ENCODE peak calls at places on chromosomes 16 and 17, in eight cellular contexts. Q is aorta; M is mucosa of descending colon; T is stomach; I is CD8-positive, alpha-beta memory T cell; S is CD4-positive, CD25-positive, alpha-beta regulatory T cell; O is A549; H is mesenchymal stem cell. C is an unnamed sample. For H3K4me1, the result is how much of the 10 kb centered on the place peaks cover.

GRCh38 chr17:74430706-74431567 is 951 bp upstream of the GPRC5C start:
- DNase-seq in Q (peak), M (peak), T (peak), I (no peak), S (no peak), O (peak), H (peak), C (peak)

GRCh38 chr16:80346160-80346632 is 194.6 kb upstream of the DYNLRB2 start:
- DNase-seq in Q (no peak), M (no peak), T (no peak), I (no peak), S (no peak), O (no peak), H (no peak), C (no peak)

GRCh38 chr17:73760186-73760758 is 116.0 kb upstream of the SDK2 start:
- DNase-seq in Q (no peak), M (no peak), T (no peak), I (no peak), S (no peak), O (no peak), H (no peak), C (no peak)

GRCh38 chr17:80800775-80801391 is 190.8 kb upstream of the CHMP6 start:
- DNase-seq in Q (peak), M (no peak), T (no peak), I (no peak), S (no peak), O (no peak), H (no peak), C (no peak)

GRCh38 chr16:75341934-75342811 is 90.7 kb upstream of the BCAR1 start:
- DNase-seq in Q (no peak), M (no peak), T (no peak), I (no peak), S (no peak), O (no peak), H (peak), C (no peak)

GRCh38 chr16:54587176-54587515 is 300.6 kb upstream of the IRX3 start:
- DNase-seq in Q (no peak), M (no peak), T (no peak), I (no peak), S (no peak), O (no peak), H (no peak), C (no peak)

GRCh38 chr16:54651440-54651839 is 279.2 kb upstream of the IRX5 start:
- DNase-seq in Q (no peak), M (no peak), T (no peak), I (no peak), S (no peak), O (no peak), H (no peak), C (no peak)

GRCh38 chr16:85746431-85747227 is 4.3 kb downstream of the C16orf74 start:
- DNase-seq in Q (no peak), M (no peak), T (no peak), I (no peak), S (no peak), O (peak), H (no peak), C (no peak)

GRCh38 chr17:66645259-66645658 is 189.7 kb upstream of the CACNG5 start:
- DNase-seq in Q (no peak), M (no peak), T (no peak), I (no peak), S (no peak), O (no peak), H (no peak), C (no peak)

GRCh38 chr16:67667817-67668494 is 1.3 kb downstream of the C16orf86 start:
- DNase-seq in Q (peak), M (peak), T (peak), I (peak), S (peak), O (peak), H (peak), C (peak)

GRCh38 chr16:71629617-71630016 is 3.6 kb downstream of the MARVELD3 start:
- DNase-seq in Q (no peak), M (no peak), T (no peak), I (no peak), S (no peak), O (no peak), H (no peak), C (no peak)

GRCh38 chr16:23232806-23233205 is 50.3 kb downstream of the SCNN1G start:
- DNase-seq in Q (no peak), M (no peak), T (no peak), I (no peak), S (no peak), O (no peak), H (no peak), C (no peak)

GRCh38 chr17:20908373-20909273 is 134.2 kb downstream of the USP22 start:
- DNase-seq in Q (peak), M (peak), T (peak), I (peak), S (peak), O (peak), H (peak), C (peak)

GRCh38 chr17:81879121-81879520 is 8.0 kb upstream of the ARHGDIA start:
- DNase-seq in Q (no peak), M (no peak), T (no peak), I (no peak), S (no peak), O (no peak), H (no peak), C (no peak)

GRCh38 chr16:9258423-9259051 is 167.1 kb downstream of the HAPSTR1 start:
- DNase-seq in Q (no peak), M (peak), T (no peak), I (no peak), S (no peak), O (peak), H (no peak), C (no peak)

GRCh38 chr16:79089735-79090284 is 510.7 kb downstream of the MAF start:
- DNase-seq in Q (no peak), M (no peak), T (no peak), I (peak), S (no peak), O (no peak), H (no peak), C (no peak)

GRCh38 chr16:23254338-23254737 is 47.8 kb upstream of the SCNN1B start:
- DNase-seq in Q (no peak), M (no peak), T (no peak), I (no peak), S (no peak), O (no peak), H (no peak), C (no peak)

GRCh38 chr16:1612320-1613111 is at the start of gene CRAMP1:
- DNase-seq in Q (no peak), M (peak), T (no peak), I (peak), S (peak), O (peak), H (peak), C (peak)

GRCh38 chr17:78266231-78266631 is 34.8 kb downstream of the TMEM235 start:
- DNase-seq in Q (peak), M (no peak), T (peak), I (peak), S (no peak), O (no peak), H (no peak), C (peak)

GRCh38 chr16:30041841-30042240 is 10.8 kb upstream of the TLCD3B start:
- DNase-seq in Q (no peak), M (no peak), T (no peak), I (no peak), S (no peak), O (no peak), H (peak), C (no peak)

GRCh38 chr17:77810536-77810935 is 148.0 kb upstream of the TNRC6C start:
- DNase-seq in Q (peak), M (no peak), T (no peak), I (no peak), S (no peak), O (no peak), H (peak), C (peak)

GRCh38 chr16:69481901-69482341 is 57.5 kb downstream of the CYB5B start:
- DNase-seq in Q (peak), M (peak), T (peak), I (no peak), S (no peak), O (no peak), H (no peak), C (peak)

GRCh38 chr17:67386965-67387551 is 10.0 kb downstream of the PITPNC1 start:
- DNase-seq in Q (no peak), M (peak), T (peak), I (peak), S (peak), O (peak), H (peak), C (peak)

GRCh38 chr16:19936431-19936830 is 51.8 kb upstream of the GPRC5B start:
- DNase-seq in Q (no peak), M (no peak), T (no peak), I (no peak), S (no peak), O (no peak), H (no peak), C (no peak)

GRCh38 chr16:67244387-67245188 is 2.7 kb downstream of the FHOD1 start:
- DNase-seq in Q (peak), M (peak), T (peak), I (peak), S (peak), O (peak), H (peak), C (peak)

GRCh38 chr16:23339781-23340180 is 37.7 kb downstream of the SCNN1B start:
- DNase-seq in Q (no peak), M (no peak), T (no peak), I (no peak), S (no peak), O (no peak), H (no peak), C (no peak)

GRCh38 chr16:51556694-51557327 is 405.7 kb upstream of the SALL1 start:
- DNase-seq in Q (no peak), M (no peak), T (no peak), I (no peak), S (no peak), O (peak), H (peak), C (no peak)

GRCh38 chr17:21232033-21232749 is 18.2 kb upstream of the TMEM11 start:
- DNase-seq in Q (no peak), M (no peak), T (no peak), I (no peak), S (no peak), O (no peak), H (no peak), C (no peak)

GRCh38 chr16:57994778-57995177 is 5.7 kb downstream of the ZNF319 start:
- DNase-seq in Q (peak), M (peak), T (peak), I (peak), S (no peak), O (no peak), H (peak), C (peak)

GRCh38 chr17:68328676-68329075 is 37.4 kb downstream of the ARSG start:
- DNase-seq in Q (no peak), M (no peak), T (no peak), I (no peak), S (no peak), O (no peak), H (peak), C (no peak)

GRCh38 chr16:1262846-1263221 is 7.0 kb downstream of the TPSD1 start:
- DNase-seq in Q (no peak), M (no peak), T (no peak), I (no peak), S (no peak), O (no peak), H (no peak), C (peak)

GRCh38 chr16:17503331-17503730 is 32.6 kb upstream of the XYLT1 start:
- DNase-seq in Q (no peak), M (no peak), T (no peak), I (no peak), S (no peak), O (no peak), H (no peak), C (no peak)

GRCh38 chr17:249236-249993 is 68.0 kb upstream of the DOC2B start:
- DNase-seq in Q (peak), M (peak), T (peak), I (peak), S (no peak), O (no peak), H (no peak), C (peak)

GRCh38 chr17:27443491-27443890 is 12.8 kb upstream of the KSR1 start:
- DNase-seq in Q (peak), M (no peak), T (no peak), I (no peak), S (no peak), O (no peak), H (no peak), C (no peak)

DNA sequence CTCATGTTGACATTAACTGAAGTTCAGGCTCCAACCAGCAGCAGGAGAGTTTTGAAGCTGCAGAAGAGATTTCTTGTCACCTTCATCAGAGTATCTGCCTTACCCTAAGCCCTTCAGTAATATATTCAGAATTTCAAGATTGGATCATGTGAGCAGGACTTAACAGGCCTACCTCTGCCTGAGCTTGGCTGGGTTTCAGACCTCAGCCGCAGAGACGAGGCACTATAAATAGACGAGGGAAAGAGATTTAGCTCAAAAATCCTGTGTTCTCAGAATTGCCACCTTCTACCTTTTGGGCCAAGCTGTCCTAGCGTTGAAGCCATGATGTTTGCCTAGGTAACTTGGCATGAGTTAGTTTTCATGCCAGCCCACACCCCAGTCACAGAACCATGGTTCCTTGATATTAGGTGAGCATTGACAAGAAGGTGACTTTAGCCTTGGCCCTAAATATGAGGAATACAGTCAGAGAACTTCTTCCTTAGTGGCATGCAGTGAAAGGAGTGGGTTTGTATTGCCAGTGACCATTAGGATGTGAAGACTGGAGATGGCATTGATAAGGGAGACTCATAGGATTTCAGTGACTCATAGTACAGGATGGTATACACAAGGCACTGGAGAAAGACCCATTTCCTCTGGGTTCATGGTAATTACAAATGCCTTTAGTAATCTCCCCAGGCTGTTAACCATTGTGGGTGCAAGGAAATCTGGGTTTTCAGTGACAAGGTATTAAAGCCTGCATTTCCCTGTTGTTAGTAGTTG is 224.3 kb downstream of the MSI2 start:
- DNase-seq in Q (no peak), M (no peak), T (no peak), I (no peak), S (no peak), O (no peak), H (peak), C (no peak)
- H3K4me1 ChIP-seq in Q (under half), M (under half), T (under half), I (under half), S (under half), O (under half), H (under half), C (under half)

GRCh38 chr17:44000141-44000860 is 4.1 kb upstream of the NAGS start:
- DNase-seq in Q (no peak), M (no peak), T (no peak), I (no peak), S (no peak), O (no peak), H (no peak), C (no peak)
- H3K4me1 ChIP-seq in Q (under half), M (under half), T (under half), I (under half), S (under half), O (under half), H (under half), C (under half)

GRCh38 chr17:47717845-47718621 is 15.0 kb upstream of the TBX21 start:
- DNase-seq in Q (no peak), M (no peak), T (no peak), I (no peak), S (no peak), O (no peak), H (no peak), C (no peak)

GRCh38 chr17:47716381-47716780 is 16.7 kb upstream of the TBX21 start:
- DNase-seq in Q (no peak), M (no peak), T (no peak), I (no peak), S (no peak), O (no peak), H (no peak), C (no peak)

GRCh38 chr17:47718634-47719405 is 14.2 kb upstream of the TBX21 start:
- DNase-seq in Q (no peak), M (no peak), T (no peak), I (no peak), S (no peak), O (no peak), H (no peak), C (no peak)

GRCh38 chr17:47715669-47716325 is 17.2 kb upstream of the TBX21 start:
- DNase-seq in Q (no peak), M (no peak), T (no peak), I (no peak), S (no peak), O (no peak), H (no peak), C (no peak)

GRCh38 chr17:47717261-47717697 is 15.8 kb upstream of the TBX21 start:
- DNase-seq in Q (no peak), M (peak), T (no peak), I (no peak), S (no peak), O (no peak), H (no peak), C (no peak)
- H3K4me1 ChIP-seq in Q (under half), M (under half), T (under half), I (half or more), S (under half), O (under half), H (under half), C (under half)

GRCh38 chr16:87854907-87855683 is 14.2 kb downstream of the SLC7A5 start:
- DNase-seq in Q (no peak), M (no peak), T (no peak), I (no peak), S (no peak), O (no peak), H (no peak), C (peak)

GRCh38 chr16:87856796-87857228 is 12.5 kb downstream of the SLC7A5 start:
- DNase-seq in Q (no peak), M (no peak), T (no peak), I (no peak), S (no peak), O (peak), H (no peak), C (peak)

GRCh38 chr16:87864331-87864989 is 4.8 kb downstream of the SLC7A5 start:
- DNase-seq in Q (no peak), M (no peak), T (no peak), I (no peak), S (no peak), O (no peak), H (no peak), C (no peak)

GRCh38 chr16:87855852-87856715 is 13.2 kb downstream of the SLC7A5 start:
- DNase-seq in Q (no peak), M (peak), T (peak), I (peak), S (no peak), O (no peak), H (peak), C (peak)

GRCh38 chr16:87860553-87861299 is 8.6 kb downstream of the SLC7A5 start:
- DNase-seq in Q (no peak), M (no peak), T (no peak), I (no peak), S (no peak), O (peak), H (peak), C (no peak)
- H3K4me1 ChIP-seq in Q (under half), M (under half), T (half or more), I (under half), S (half or more), O (half or more), H (under half), C (under half)

DNA sequence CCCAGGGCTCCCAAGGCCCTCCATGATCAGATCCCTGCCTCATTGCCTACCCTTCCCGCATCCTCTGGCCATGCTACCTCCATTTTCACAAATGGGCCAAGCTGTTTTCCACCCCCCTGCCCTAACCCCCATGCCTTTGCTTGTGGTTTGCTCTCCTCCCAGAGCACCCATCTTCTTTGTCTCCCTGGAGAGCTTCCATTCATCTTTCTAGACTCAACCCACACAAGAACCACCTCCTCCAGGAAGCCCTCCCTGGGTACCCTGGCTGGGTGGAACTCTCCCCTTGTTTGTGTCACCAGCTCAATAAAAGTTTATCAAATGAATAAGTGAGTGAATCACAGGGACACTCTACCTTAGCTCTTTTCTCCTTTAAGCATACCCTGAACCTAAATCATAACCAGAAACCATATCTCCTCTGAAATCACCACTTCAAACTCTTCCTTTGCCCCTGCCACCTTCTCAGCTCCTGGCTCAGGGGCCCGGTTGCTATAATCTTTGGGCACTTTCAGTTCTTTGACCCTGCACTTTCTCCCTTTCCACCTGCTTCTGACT is 2.9 kb upstream of the SCN4A start:
- DNase-seq in Q (no peak), M (no peak), T (no peak), I (no peak), S (no peak), O (no peak), H (no peak), C (peak)
- H3K4me1 ChIP-seq in Q (under half), M (under half), T (under half), I (under half), S (under half), O (under half), H (under half), C (under half)

DNA sequence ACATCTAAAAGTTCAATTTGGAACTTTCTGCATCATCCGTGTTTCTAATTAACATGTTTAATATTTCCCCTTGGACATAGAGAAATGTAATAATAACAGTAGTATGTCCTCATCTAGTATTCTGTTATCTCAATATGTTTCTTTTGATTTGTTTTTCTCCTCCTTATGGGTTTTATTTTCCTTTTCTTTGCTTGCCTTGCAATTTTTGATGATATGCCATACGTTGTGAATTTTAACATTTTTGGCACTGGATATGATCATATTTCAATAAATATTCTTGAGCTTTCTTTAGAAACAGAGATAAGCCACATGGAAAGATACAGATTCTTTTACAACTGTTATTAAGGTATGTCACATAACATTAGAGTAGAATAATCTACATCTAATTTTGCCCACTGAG is 1316.2 kb downstream of the CDH8 start:
- DNase-seq in Q (no peak), M (no peak), T (no peak), I (no peak), S (no peak), O (no peak), H (no peak), C (no peak)
- H3K4me1 ChIP-seq in Q (under half), M (under half), T (under half), I (under half), S (under half), O (under half), H (under half), C (under half)

C was measured in right cardiac atrium.